ENCODE peak calls at places on chromosome 12, in eight cellular contexts. One of them, this sample, is unnamed.

GRCh38 chr12:127809236-127809635 is 457.7 kb upstream of the TMEM132C start:
- DNase-seq in endothelial cell of umbilical vein: no peak
- DNase-seq in Panc1: no peak
- DNase-seq in epithelial cell of prostate: no peak
- DNase-seq in foreskin keratinocyte: peak; percentile 4
- DNase-seq in tibial nerve: no peak
- DNase-seq in neural progenitor cell: no peak
- DNase-seq in OCI-LY7: no peak
- DNase-seq in this sample: no peak

GRCh38 chr12:10365716-10366433 is 24.0 kb downstream of the KLRK1 start:
- DNase-seq in tibial nerve: no peak
- DNase-seq in epithelial cell of prostate: no peak
- DNase-seq in foreskin keratinocyte: peak; percentile 36
- DNase-seq in neural progenitor cell: peak; percentile 3
- DNase-seq in Panc1: no peak
- DNase-seq in endothelial cell of umbilical vein: peak; percentile 55
- DNase-seq in OCI-LY7: no peak
- DNase-seq in this sample: no peak

GRCh38 chr12:54383041-54383609 is 1.4 kb downstream of the ZNF385A start:
- DNase-seq in tibial nerve: no peak
- DNase-seq in endothelial cell of umbilical vein: peak; percentile 42
- DNase-seq in foreskin keratinocyte: peak; percentile 99
- DNase-seq in OCI-LY7: no peak
- DNase-seq in epithelial cell of prostate: peak; percentile 98
- DNase-seq in neural progenitor cell: no peak
- DNase-seq in Panc1: peak; percentile 79
- DNase-seq in this sample: no peak

GRCh38 chr12:85457026-85457425 is 177.0 kb downstream of the ALX1 start:
- DNase-seq in endothelial cell of umbilical vein: no peak
- DNase-seq in tibial nerve: no peak
- DNase-seq in neural progenitor cell: no peak
- DNase-seq in foreskin keratinocyte: peak; percentile 61
- DNase-seq in epithelial cell of prostate: no peak
- DNase-seq in OCI-LY7: no peak
- DNase-seq in Panc1: no peak
- DNase-seq in this sample: no peak

GRCh38 chr12:65532744-65533143 is 254.3 kb downstream of the MSRB3 start:
- DNase-seq in tibial nerve: no peak
- DNase-seq in epithelial cell of prostate: no peak
- DNase-seq in endothelial cell of umbilical vein: peak; percentile 17
- DNase-seq in neural progenitor cell: no peak
- DNase-seq in OCI-LY7: no peak
- DNase-seq in Panc1: no peak
- DNase-seq in foreskin keratinocyte: no peak
- DNase-seq in this sample: peak; percentile 27

GRCh38 chr12:94872671-94873367 is 130.7 kb downstream of the NDUFA12 start:
- DNase-seq in foreskin keratinocyte: no peak
- DNase-seq in Panc1: no peak
- DNase-seq in endothelial cell of umbilical vein: no peak
- DNase-seq in neural progenitor cell: peak; percentile 44
- DNase-seq in epithelial cell of prostate: no peak
- DNase-seq in tibial nerve: no peak
- DNase-seq in OCI-LY7: peak; percentile 34
- DNase-seq in this sample: no peak

GRCh38 chr12:104455594-104456416 is 943 bp upstream of the CHST11 start:
- DNase-seq in endothelial cell of umbilical vein: peak; percentile 9
- DNase-seq in OCI-LY7: peak; percentile 39
- DNase-seq in epithelial cell of prostate: no peak
- DNase-seq in foreskin keratinocyte: peak; percentile 18
- DNase-seq in tibial nerve: no peak
- DNase-seq in neural progenitor cell: no peak
- DNase-seq in Panc1: no peak
- DNase-seq in this sample: peak; percentile 49

GRCh38 chr12:123223241-123223668 is 9.7 kb downstream of the MPHOSPH9 start:
- DNase-seq in epithelial cell of prostate: no peak
- DNase-seq in endothelial cell of umbilical vein: no peak
- DNase-seq in Panc1: no peak
- DNase-seq in neural progenitor cell: no peak
- DNase-seq in OCI-LY7: no peak
- DNase-seq in tibial nerve: no peak
- DNase-seq in foreskin keratinocyte: no peak
- DNase-seq in this sample: peak; percentile 50

GRCh38 chr12:46892887-46893286 is 67.1 kb upstream of the SLC38A4 start:
- DNase-seq in foreskin keratinocyte: no peak
- DNase-seq in epithelial cell of prostate: no peak
- DNase-seq in tibial nerve: no peak
- DNase-seq in Panc1: no peak
- DNase-seq in OCI-LY7: no peak
- DNase-seq in neural progenitor cell: no peak
- DNase-seq in endothelial cell of umbilical vein: no peak
- DNase-seq in this sample: no peak

GRCh38 chr12:46891306-46891705 is 65.5 kb upstream of the SLC38A4 start:
- DNase-seq in neural progenitor cell: no peak
- DNase-seq in epithelial cell of prostate: no peak
- DNase-seq in endothelial cell of umbilical vein: no peak
- DNase-seq in OCI-LY7: no peak
- DNase-seq in foreskin keratinocyte: no peak
- DNase-seq in tibial nerve: no peak
- DNase-seq in Panc1: no peak
- DNase-seq in this sample: no peak

GRCh38 chr12:46895726-46896125 is 69.9 kb upstream of the SLC38A4 start:
- DNase-seq in tibial nerve: no peak
- DNase-seq in endothelial cell of umbilical vein: no peak
- DNase-seq in epithelial cell of prostate: no peak
- DNase-seq in OCI-LY7: no peak
- DNase-seq in Panc1: no peak
- DNase-seq in foreskin keratinocyte: peak; percentile 70
- DNase-seq in neural progenitor cell: no peak
- DNase-seq in this sample: no peak

GRCh38 chr12:46893429-46893828 is 67.6 kb upstream of the SLC38A4 start:
- DNase-seq in Panc1: no peak
- DNase-seq in OCI-LY7: no peak
- DNase-seq in neural progenitor cell: no peak
- DNase-seq in epithelial cell of prostate: no peak
- DNase-seq in tibial nerve: no peak
- DNase-seq in endothelial cell of umbilical vein: no peak
- DNase-seq in foreskin keratinocyte: no peak
- DNase-seq in this sample: no peak

GRCh38 chr12:46892034-46892705 is 66.4 kb upstream of the SLC38A4 start:
- DNase-seq in endothelial cell of umbilical vein: no peak
- DNase-seq in neural progenitor cell: no peak
- DNase-seq in Panc1: no peak
- DNase-seq in foreskin keratinocyte: no peak
- DNase-seq in epithelial cell of prostate: no peak
- DNase-seq in tibial nerve: no peak
- DNase-seq in OCI-LY7: no peak
- DNase-seq in this sample: no peak
- H3K27ac ChIP-seq in endothelial cell of umbilical vein: no peak overlapping the region
- H3K27ac ChIP-seq in neural progenitor cell: no peak overlapping the region
- H3K27ac ChIP-seq in Panc1: no peak overlapping the region
- H3K27ac ChIP-seq in foreskin keratinocyte: no peak overlapping the region
- H3K27ac ChIP-seq in epithelial cell of prostate: no peak overlapping the region
- H3K27ac ChIP-seq in tibial nerve: no peak overlapping the region
- H3K27ac ChIP-seq in OCI-LY7: no peak overlapping the region
- H3K27ac ChIP-seq in this sample: no peak overlapping the region

DNA sequence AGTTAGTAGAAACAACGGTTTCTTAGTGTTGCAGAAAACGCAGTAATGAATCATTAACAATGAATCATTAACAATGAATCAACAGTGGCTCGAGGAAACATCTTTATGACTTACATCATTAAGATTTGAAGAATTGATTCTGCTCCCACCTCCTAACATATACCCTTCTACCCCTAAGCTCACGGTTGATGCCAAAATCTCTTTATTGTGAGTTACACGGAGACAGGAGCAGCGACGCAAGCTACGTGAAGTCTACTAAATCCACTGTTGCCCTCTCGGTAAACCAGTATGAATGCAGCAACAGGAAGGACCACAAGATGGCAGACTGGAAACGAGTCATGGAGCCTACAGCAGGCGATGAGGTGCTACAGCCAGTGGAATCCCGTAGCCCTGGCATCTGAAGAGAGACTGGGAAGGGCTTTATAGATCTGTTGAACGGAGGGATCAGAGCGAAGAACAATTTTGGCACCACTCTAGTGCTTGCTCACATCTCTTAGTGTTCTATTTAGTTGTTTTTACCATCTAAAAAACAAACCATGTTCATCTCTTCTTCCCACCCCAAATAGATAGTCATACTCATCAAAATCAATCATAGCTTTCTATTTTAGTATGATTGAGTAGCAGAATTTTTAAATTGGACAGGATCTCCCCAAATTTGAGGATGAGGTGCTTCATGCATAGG is 332.7 kb downstream of the DUSP6 start:
- DNase-seq in Panc1: peak; percentile 85
- DNase-seq in neural progenitor cell: peak; percentile 89
- DNase-seq in OCI-LY7: peak; percentile 64
- DNase-seq in epithelial cell of prostate: peak; percentile 18
- DNase-seq in tibial nerve: peak; percentile 94
- DNase-seq in endothelial cell of umbilical vein: peak; percentile 95
- DNase-seq in foreskin keratinocyte: peak; percentile 86
- DNase-seq in this sample: peak; percentile 89
- H3K27ac ChIP-seq in Panc1: no peak overlapping the region
- H3K27ac ChIP-seq in neural progenitor cell: no peak overlapping the region
- H3K27ac ChIP-seq in OCI-LY7: no peak overlapping the region
- H3K27ac ChIP-seq in epithelial cell of prostate: peak overlapping the region; percentile 74
- H3K27ac ChIP-seq in tibial nerve: no peak overlapping the region
- H3K27ac ChIP-seq in endothelial cell of umbilical vein: no peak overlapping the region
- H3K27ac ChIP-seq in foreskin keratinocyte: no peak overlapping the region
- H3K27ac ChIP-seq in this sample: peak overlapping the region; percentile 79

GRCh38 chr12:131735153-131735456 is 24.2 kb downstream of the SFSWAP start:
- DNase-seq in foreskin keratinocyte: no peak
- DNase-seq in tibial nerve: no peak
- DNase-seq in epithelial cell of prostate: no peak
- DNase-seq in neural progenitor cell: no peak
- DNase-seq in endothelial cell of umbilical vein: no peak
- DNase-seq in Panc1: no peak
- DNase-seq in OCI-LY7: no peak
- DNase-seq in this sample: no peak

GRCh38 chr12:131733874-131734273 is 23.0 kb downstream of the SFSWAP start:
- DNase-seq in foreskin keratinocyte: no peak
- DNase-seq in endothelial cell of umbilical vein: no peak
- DNase-seq in tibial nerve: no peak
- DNase-seq in Panc1: no peak
- DNase-seq in OCI-LY7: no peak
- DNase-seq in neural progenitor cell: no peak
- DNase-seq in epithelial cell of prostate: no peak
- DNase-seq in this sample: no peak

GRCh38 chr12:131735863-131736806 is 25.2 kb downstream of the SFSWAP start:
- DNase-seq in tibial nerve: no peak
- DNase-seq in endothelial cell of umbilical vein: no peak
- DNase-seq in Panc1: no peak
- DNase-seq in OCI-LY7: no peak
- DNase-seq in foreskin keratinocyte: no peak
- DNase-seq in neural progenitor cell: no peak
- DNase-seq in epithelial cell of prostate: no peak
- DNase-seq in this sample: no peak

GRCh38 chr12:131732996-131733615 is 22.2 kb downstream of the SFSWAP start:
- DNase-seq in Panc1: no peak
- DNase-seq in tibial nerve: no peak
- DNase-seq in epithelial cell of prostate: no peak
- DNase-seq in endothelial cell of umbilical vein: no peak
- DNase-seq in OCI-LY7: no peak
- DNase-seq in neural progenitor cell: no peak
- DNase-seq in foreskin keratinocyte: no peak
- DNase-seq in this sample: no peak

DNA sequence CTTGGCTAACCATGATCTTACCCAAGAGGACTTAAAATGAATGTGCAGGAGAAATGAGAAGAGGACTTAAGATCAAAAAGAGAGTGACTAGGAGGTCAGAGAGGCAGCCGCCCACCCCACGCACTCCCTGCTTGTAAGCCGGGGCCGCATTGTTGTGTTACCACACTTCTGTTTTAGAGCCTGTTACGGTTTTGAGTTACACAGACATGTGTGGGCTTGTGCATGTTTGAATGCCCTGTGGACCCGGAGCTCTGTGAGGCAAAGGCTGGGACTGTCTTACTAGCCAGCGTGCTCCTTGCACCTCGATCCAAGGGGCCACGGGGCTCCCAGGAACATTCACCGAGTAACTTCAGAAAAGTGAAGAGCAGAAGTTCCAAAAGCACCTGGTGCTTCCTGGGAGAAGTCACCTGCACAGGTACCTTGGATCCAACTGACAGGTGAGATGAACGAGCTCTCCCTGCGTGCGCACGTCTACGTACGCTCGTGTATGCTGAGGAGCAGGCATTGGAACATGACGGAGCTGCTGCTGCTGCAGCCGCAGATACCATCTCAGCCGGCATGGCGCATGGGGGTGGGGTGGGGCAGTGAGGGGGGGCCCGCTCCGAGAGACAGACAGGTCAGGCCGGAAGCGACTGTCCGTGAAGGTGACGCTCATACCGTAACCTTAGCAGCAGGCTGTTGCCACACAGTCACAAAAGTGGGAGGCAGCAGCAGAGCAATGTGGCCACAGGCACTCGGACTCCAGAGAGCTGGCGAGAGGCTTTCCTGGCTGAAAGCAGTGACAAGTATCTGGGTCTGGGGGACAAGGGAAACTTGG is 23.7 kb downstream of the SFSWAP start:
- DNase-seq in OCI-LY7: no peak
- DNase-seq in Panc1: no peak
- DNase-seq in neural progenitor cell: no peak
- DNase-seq in tibial nerve: no peak
- DNase-seq in endothelial cell of umbilical vein: no peak
- DNase-seq in epithelial cell of prostate: no peak
- DNase-seq in foreskin keratinocyte: peak; percentile 33
- DNase-seq in this sample: no peak
- H3K27ac ChIP-seq in OCI-LY7: no peak overlapping the region
- H3K27ac ChIP-seq in Panc1: no peak overlapping the region
- H3K27ac ChIP-seq in neural progenitor cell: no peak overlapping the region
- H3K27ac ChIP-seq in tibial nerve: no peak overlapping the region
- H3K27ac ChIP-seq in endothelial cell of umbilical vein: no peak overlapping the region
- H3K27ac ChIP-seq in epithelial cell of prostate: no peak overlapping the region
- H3K27ac ChIP-seq in foreskin keratinocyte: no peak overlapping the region
- H3K27ac ChIP-seq in this sample: no peak overlapping the region

GRCh38 chr12:92301329-92301728 is 155.7 kb upstream of the BTG1 start:
- DNase-seq in foreskin keratinocyte: no peak
- DNase-seq in epithelial cell of prostate: no peak
- DNase-seq in neural progenitor cell: no peak
- DNase-seq in endothelial cell of umbilical vein: no peak
- DNase-seq in Panc1: no peak
- DNase-seq in OCI-LY7: no peak
- DNase-seq in tibial nerve: no peak
- DNase-seq in this sample: no peak

GRCh38 chr12:92299744-92300143 is 154.1 kb upstream of the BTG1 start:
- DNase-seq in epithelial cell of prostate: no peak
- DNase-seq in foreskin keratinocyte: no peak
- DNase-seq in tibial nerve: no peak
- DNase-seq in endothelial cell of umbilical vein: no peak
- DNase-seq in OCI-LY7: no peak
- DNase-seq in Panc1: no peak
- DNase-seq in neural progenitor cell: no peak
- DNase-seq in this sample: no peak

GRCh38 chr12:92300781-92301180 is 155.1 kb upstream of the BTG1 start:
- DNase-seq in Panc1: no peak
- DNase-seq in tibial nerve: no peak
- DNase-seq in OCI-LY7: no peak
- DNase-seq in foreskin keratinocyte: no peak
- DNase-seq in endothelial cell of umbilical vein: no peak
- DNase-seq in neural progenitor cell: no peak
- DNase-seq in epithelial cell of prostate: no peak
- DNase-seq in this sample: no peak

GRCh38 chr12:92302041-92302829 is 156.6 kb upstream of the BTG1 start:
- DNase-seq in Panc1: no peak
- DNase-seq in neural progenitor cell: no peak
- DNase-seq in epithelial cell of prostate: no peak
- DNase-seq in OCI-LY7: no peak
- DNase-seq in endothelial cell of umbilical vein: no peak
- DNase-seq in tibial nerve: no peak
- DNase-seq in foreskin keratinocyte: no peak
- DNase-seq in this sample: no peak

GRCh38 chr12:92304335-92305066 is 158.9 kb upstream of the BTG1 start:
- DNase-seq in endothelial cell of umbilical vein: peak; percentile 54
- DNase-seq in neural progenitor cell: peak; percentile 78
- DNase-seq in epithelial cell of prostate: no peak
- DNase-seq in foreskin keratinocyte: no peak
- DNase-seq in Panc1: no peak
- DNase-seq in tibial nerve: no peak
- DNase-seq in OCI-LY7: no peak
- DNase-seq in this sample: no peak
- H3K27ac ChIP-seq in endothelial cell of umbilical vein: no peak overlapping the region
- H3K27ac ChIP-seq in neural progenitor cell: peak overlapping the region; percentile 20
- H3K27ac ChIP-seq in epithelial cell of prostate: no peak overlapping the region
- H3K27ac ChIP-seq in foreskin keratinocyte: no peak overlapping the region
- H3K27ac ChIP-seq in Panc1: no peak overlapping the region
- H3K27ac ChIP-seq in tibial nerve: peak overlapping the region; percentile 60
- H3K27ac ChIP-seq in OCI-LY7: no peak overlapping the region
- H3K27ac ChIP-seq in this sample: no peak overlapping the region